ENCODE peak calls at places on chromosomes 11 and 22, in five cellular contexts. One of them, this sample, is unnamed.

GRCh38 chr22:33438273-33438672 is 380.1 kb upstream of the SYN3 start:
- DNase-seq in activated T-helper 9 cell treated with anti-CD3 and anti-CD28 coated beads, Interleukin-2, amount 50 U/mL, for 16 hours: no peak
- DNase-seq in HFFc6: peak; percentile 73
- DNase-seq in H9: no peak
- DNase-seq in adrenal gland: peak; percentile 10
- DNase-seq in this sample: no peak

GRCh38 chr22:46083383-46084350 is 66.7 kb upstream of the PPARA start:
- DNase-seq in activated T-helper 9 cell treated with anti-CD3 and anti-CD28 coated beads, Interleukin-2, amount 50 U/mL, for 16 hours: no peak
- DNase-seq in HFFc6: no peak
- DNase-seq in H9: no peak
- DNase-seq in adrenal gland: peak; percentile 16
- DNase-seq in this sample: no peak

GRCh38 chr11:65316979-65317786 is 2.5 kb downstream of the CDC42EP2 start:
- DNase-seq in activated T-helper 9 cell treated with anti-CD3 and anti-CD28 coated beads, Interleukin-2, amount 50 U/mL, for 16 hours: no peak
- DNase-seq in HFFc6: peak; percentile 50
- DNase-seq in H9: peak; percentile 81
- DNase-seq in adrenal gland: peak; percentile 53
- DNase-seq in this sample: no peak

GRCh38 chr11:11306855-11307254 is 46.2 kb downstream of the CSNK2A3 start:
- DNase-seq in activated T-helper 9 cell treated with anti-CD3 and anti-CD28 coated beads, Interleukin-2, amount 50 U/mL, for 16 hours: no peak
- DNase-seq in HFFc6: no peak
- DNase-seq in H9: no peak
- DNase-seq in adrenal gland: no peak
- DNase-seq in this sample: no peak

GRCh38 chr22:21754523-21755128 is 19.0 kb upstream of the YPEL1 start:
- DNase-seq in activated T-helper 9 cell treated with anti-CD3 and anti-CD28 coated beads, Interleukin-2, amount 50 U/mL, for 16 hours: no peak
- DNase-seq in HFFc6: no peak
- DNase-seq in H9: no peak
- DNase-seq in adrenal gland: no peak
- DNase-seq in this sample: no peak

GRCh38 chr11:46342237-46342636 is 5.0 kb upstream of the DGKZ start:
- DNase-seq in activated T-helper 9 cell treated with anti-CD3 and anti-CD28 coated beads, Interleukin-2, amount 50 U/mL, for 16 hours: no peak
- DNase-seq in HFFc6: no peak
- DNase-seq in H9: peak; percentile 69
- DNase-seq in adrenal gland: no peak
- DNase-seq in this sample: no peak

GRCh38 chr11:95570845-95571244 is 218.7 kb downstream of the FAM76B start:
- DNase-seq in activated T-helper 9 cell treated with anti-CD3 and anti-CD28 coated beads, Interleukin-2, amount 50 U/mL, for 16 hours: no peak
- DNase-seq in HFFc6: no peak
- DNase-seq in H9: no peak
- DNase-seq in adrenal gland: no peak
- DNase-seq in this sample: no peak

GRCh38 chr22:37163096-37163489 is 13.4 kb upstream of the IL2RB start:
- DNase-seq in activated T-helper 9 cell treated with anti-CD3 and anti-CD28 coated beads, Interleukin-2, amount 50 U/mL, for 16 hours: no peak
- DNase-seq in HFFc6: no peak
- DNase-seq in H9: no peak
- DNase-seq in adrenal gland: no peak
- DNase-seq in this sample: no peak

GRCh38 chr22:41935015-41935908 is 8.7 kb upstream of the TNFRSF13C start:
- DNase-seq in activated T-helper 9 cell treated with anti-CD3 and anti-CD28 coated beads, Interleukin-2, amount 50 U/mL, for 16 hours: no peak
- DNase-seq in HFFc6: no peak
- DNase-seq in H9: no peak
- DNase-seq in adrenal gland: no peak
- DNase-seq in this sample: no peak

GRCh38 chr11:16321148-16321547 is 35.2 kb downstream of the SOX6 start:
- DNase-seq in activated T-helper 9 cell treated with anti-CD3 and anti-CD28 coated beads, Interleukin-2, amount 50 U/mL, for 16 hours: no peak
- DNase-seq in HFFc6: peak; percentile 3
- DNase-seq in H9: no peak
- DNase-seq in adrenal gland: no peak
- DNase-seq in this sample: no peak

GRCh38 chr11:44016129-44016528 is 31.7 kb upstream of the ACCSL start:
- DNase-seq in activated T-helper 9 cell treated with anti-CD3 and anti-CD28 coated beads, Interleukin-2, amount 50 U/mL, for 16 hours: no peak
- DNase-seq in HFFc6: peak; percentile 57
- DNase-seq in H9: peak; percentile 22
- DNase-seq in adrenal gland: peak; percentile 87
- DNase-seq in this sample: no peak

GRCh38 chr11:68979931-68980775 is 633 bp downstream of the MRGPRD start:
- DNase-seq in activated T-helper 9 cell treated with anti-CD3 and anti-CD28 coated beads, Interleukin-2, amount 50 U/mL, for 16 hours: no peak
- DNase-seq in HFFc6: no peak
- DNase-seq in H9: peak; percentile 29
- DNase-seq in adrenal gland: no peak
- DNase-seq in this sample: no peak

GRCh38 chr11:122509091-122509490 is 146.4 kb upstream of the UBASH3B start:
- DNase-seq in activated T-helper 9 cell treated with anti-CD3 and anti-CD28 coated beads, Interleukin-2, amount 50 U/mL, for 16 hours: no peak
- DNase-seq in HFFc6: no peak
- DNase-seq in H9: no peak
- DNase-seq in adrenal gland: no peak
- DNase-seq in this sample: no peak

GRCh38 chr22:44263547-44263946 is 49.2 kb downstream of the SHISAL1 start:
- DNase-seq in activated T-helper 9 cell treated with anti-CD3 and anti-CD28 coated beads, Interleukin-2, amount 50 U/mL, for 16 hours: no peak
- DNase-seq in HFFc6: no peak
- DNase-seq in H9: no peak
- DNase-seq in adrenal gland: no peak
- DNase-seq in this sample: no peak

GRCh38 chr22:34236527-34236926 is 316.3 kb upstream of the LARGE1 start:
- DNase-seq in activated T-helper 9 cell treated with anti-CD3 and anti-CD28 coated beads, Interleukin-2, amount 50 U/mL, for 16 hours: no peak
- DNase-seq in HFFc6: no peak
- DNase-seq in H9: no peak
- DNase-seq in adrenal gland: no peak
- DNase-seq in this sample: no peak

GRCh38 chr11:76782526-76783293 is 446 bp upstream of the TSKU start:
- DNase-seq in activated T-helper 9 cell treated with anti-CD3 and anti-CD28 coated beads, Interleukin-2, amount 50 U/mL, for 16 hours: no peak
- DNase-seq in HFFc6: peak; percentile 87
- DNase-seq in H9: peak; percentile 95
- DNase-seq in adrenal gland: peak; percentile 87
- DNase-seq in this sample: no peak

GRCh38 chr22:50737728-50738648 is at the start of gene ACR:
- DNase-seq in activated T-helper 9 cell treated with anti-CD3 and anti-CD28 coated beads, Interleukin-2, amount 50 U/mL, for 16 hours: no peak
- DNase-seq in HFFc6: no peak
- DNase-seq in H9: no peak
- DNase-seq in adrenal gland: peak; percentile 3
- DNase-seq in this sample: no peak

GRCh38 chr11:25562417-25562816 is 769.5 kb upstream of the ANO3 start:
- DNase-seq in activated T-helper 9 cell treated with anti-CD3 and anti-CD28 coated beads, Interleukin-2, amount 50 U/mL, for 16 hours: no peak
- DNase-seq in HFFc6: no peak
- DNase-seq in H9: no peak
- DNase-seq in adrenal gland: no peak
- DNase-seq in this sample: no peak

GRCh38 chr11:10561043-10561818 is 7.2 kb downstream of the LYVE1 start:
- DNase-seq in activated T-helper 9 cell treated with anti-CD3 and anti-CD28 coated beads, Interleukin-2, amount 50 U/mL, for 16 hours: no peak
- DNase-seq in HFFc6: no peak
- DNase-seq in H9: no peak
- DNase-seq in adrenal gland: no peak
- DNase-seq in this sample: no peak

GRCh38 chr22:44542561-44543222 is 44.7 kb upstream of the RTL6 start:
- DNase-seq in activated T-helper 9 cell treated with anti-CD3 and anti-CD28 coated beads, Interleukin-2, amount 50 U/mL, for 16 hours: no peak
- DNase-seq in HFFc6: no peak
- DNase-seq in H9: no peak
- DNase-seq in adrenal gland: no peak
- DNase-seq in this sample: no peak

GRCh38 chr11:125890447-125891100 is 3.1 kb downstream of the HYLS1 start:
- DNase-seq in activated T-helper 9 cell treated with anti-CD3 and anti-CD28 coated beads, Interleukin-2, amount 50 U/mL, for 16 hours: no peak
- DNase-seq in HFFc6: no peak
- DNase-seq in H9: no peak
- DNase-seq in adrenal gland: no peak
- DNase-seq in this sample: no peak

This sample was measured in GM12864.